ENCODE peak calls at places on chromosomes 13 and 19, in six cellular contexts. O is A549, H is SK-N-SH, M is HepG2, A is IMR-90, Z is K562. N is an unnamed sample.

GRCh38 chr19:57465680-57466381 is 8.9 kb upstream of the VN1R1 start:
- DNase-seq in O (peak), H (peak), M (peak), A (peak), Z (peak), N (peak)

GRCh38 chr13:44106231-44107152 is 226.8 kb downstream of the LACC1 start:
- DNase-seq in O (peak), H (no peak), M (no peak), A (no peak), Z (no peak), N (no peak)

GRCh38 chr13:103282571-103283450 is 216.6 kb upstream of the SLC10A2 start:
- DNase-seq in O (peak), H (no peak), M (no peak), A (peak), Z (no peak), N (no peak)

GRCh38 chr13:48642061-48642460 is 11.7 kb upstream of the CYSLTR2 start:
- DNase-seq in O (no peak), H (no peak), M (no peak), A (no peak), Z (no peak), N (no peak)

GRCh38 chr13:101453784-101454201 is 1.3 kb downstream of the ITGBL1 start:
- DNase-seq in O (no peak), H (peak), M (no peak), A (no peak), Z (no peak), N (no peak)

GRCh38 chr13:97912139-97912535 is 41.3 kb upstream of the IPO5 start:
- DNase-seq in O (no peak), H (no peak), M (no peak), A (no peak), Z (no peak), N (no peak)

GRCh38 chr13:49395416-49396277 is 48.2 kb downstream of the CAB39L start:
- DNase-seq in O (no peak), H (no peak), M (no peak), A (no peak), Z (no peak), N (no peak)

GRCh38 chr13:30331331-30331771 is 24.0 kb upstream of the KATNAL1 start:
- DNase-seq in O (no peak), H (no peak), M (no peak), A (no peak), Z (no peak), N (no peak)

GRCh38 chr13:113981201-113981605 is 7.3 kb upstream of the C13orf46 start:
- DNase-seq in O (peak), H (no peak), M (no peak), A (no peak), Z (no peak), N (no peak)

GRCh38 chr19:30320466-30320865 is 51.7 kb upstream of the ZNF536 start:
- DNase-seq in O (no peak), H (no peak), M (no peak), A (no peak), Z (no peak), N (no peak)

GRCh38 chr19:1874554-1875185 is 10.6 kb downstream of the ABHD17A start:
- DNase-seq in O (no peak), H (no peak), M (no peak), A (no peak), Z (peak), N (no peak)

DNA sequence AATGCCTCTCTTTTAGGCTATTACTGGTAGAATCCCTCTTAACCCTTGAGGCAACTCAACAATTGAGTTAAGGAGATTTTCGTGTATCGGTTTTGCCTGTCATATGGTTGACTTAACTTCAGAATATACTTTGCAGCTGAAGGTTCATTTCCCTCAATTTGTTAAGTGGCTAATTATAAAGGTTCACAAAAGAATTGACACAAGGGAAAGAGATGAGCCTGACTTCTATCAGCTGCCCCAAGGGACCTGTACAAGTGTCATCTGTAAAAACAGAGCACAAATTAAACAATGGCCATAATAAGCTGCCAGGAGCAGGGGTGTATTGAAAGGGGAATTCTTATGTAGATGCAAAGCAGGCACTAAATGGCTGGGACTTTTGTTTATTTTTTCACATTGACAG is 334.8 kb upstream of the OBI1 start:
- DNase-seq in O (no peak), H (no peak), M (no peak), A (no peak), Z (no peak), N (peak)
- TF ChIP-seq SMC3 in O (no peak), H (no peak), M (no peak), A (no peak), Z (no peak), N (no peak)

DNA sequence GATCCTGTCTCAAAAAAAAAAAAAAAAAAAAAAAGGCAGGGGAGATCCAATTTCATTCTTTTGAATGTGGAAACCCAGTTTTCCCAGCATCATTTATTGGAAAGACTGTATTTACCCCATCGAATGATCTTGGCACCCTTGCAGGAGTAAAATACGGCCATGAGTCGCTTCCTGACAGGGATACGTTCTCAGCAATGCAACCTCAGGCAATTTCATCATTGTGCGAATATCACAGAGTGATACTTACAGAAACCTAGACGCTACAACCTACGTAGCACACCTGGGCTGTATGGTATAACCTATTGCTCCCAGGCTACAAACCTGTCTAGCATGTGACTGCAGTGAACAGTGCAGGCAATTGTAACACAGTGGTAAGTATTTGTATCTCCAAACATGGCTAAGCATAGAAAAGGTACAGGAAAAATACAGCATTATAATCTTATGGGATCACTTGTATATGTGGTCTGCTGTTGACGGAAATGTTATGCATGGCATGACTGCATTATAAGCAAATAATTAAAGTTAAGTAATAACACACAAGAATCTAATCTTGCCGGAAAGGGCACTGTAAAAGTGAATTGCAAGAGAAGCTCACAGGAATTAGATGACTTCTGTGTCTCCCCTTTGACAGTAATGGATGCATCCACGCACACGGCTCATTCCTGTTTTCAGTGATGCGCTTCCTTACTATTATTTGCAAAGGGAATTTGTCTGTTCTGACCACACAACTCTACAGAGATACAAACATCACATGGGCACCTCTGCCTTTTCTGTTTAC is 24.0 kb downstream of the RFX2 start:
- DNase-seq in O (no peak), H (no peak), M (no peak), A (peak), Z (no peak), N (no peak)
- TF ChIP-seq SMC3 in O (no peak), H (no peak), M (no peak), A (no peak), Z (no peak), N (no peak)

DNA sequence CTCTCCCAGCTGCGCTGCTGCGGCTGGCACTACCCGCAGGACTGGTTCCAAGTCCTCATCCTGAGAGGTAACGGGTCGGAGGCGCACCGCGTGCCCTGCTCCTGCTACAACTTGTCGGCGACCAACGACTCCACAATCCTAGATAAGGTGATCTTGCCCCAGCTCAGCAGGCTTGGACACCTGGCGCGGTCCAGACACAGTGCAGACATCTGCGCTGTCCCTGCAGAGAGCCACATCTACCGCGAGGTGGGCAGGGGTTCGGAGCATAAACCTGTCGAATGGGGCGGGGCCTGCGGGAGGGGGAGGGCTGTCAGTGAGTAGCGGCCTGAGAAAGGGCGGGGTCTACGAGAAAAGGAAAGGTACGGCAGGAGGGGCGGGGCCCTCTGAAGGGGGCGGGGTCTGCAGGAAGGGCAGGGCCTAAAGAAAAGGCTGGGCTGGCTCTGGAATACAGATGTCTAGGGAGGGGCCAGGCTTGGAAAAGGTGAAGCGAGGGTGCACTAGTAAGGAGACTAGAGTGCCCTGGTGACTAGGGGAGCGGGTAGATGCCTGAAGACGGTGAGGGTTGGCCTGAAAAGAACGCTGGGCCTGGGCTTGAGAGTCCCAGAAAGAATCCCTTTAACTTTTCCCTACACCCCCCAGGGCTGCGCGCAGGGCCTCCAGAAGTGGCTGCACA is 3.6 kb downstream of the CD37 start:
- DNase-seq in O (peak), H (peak), M (no peak), A (no peak), Z (peak), N (no peak)
- TF ChIP-seq SMC3 in O (no peak), H (no peak), M (no peak), A (no peak), Z (no peak), N (no peak)

DNA sequence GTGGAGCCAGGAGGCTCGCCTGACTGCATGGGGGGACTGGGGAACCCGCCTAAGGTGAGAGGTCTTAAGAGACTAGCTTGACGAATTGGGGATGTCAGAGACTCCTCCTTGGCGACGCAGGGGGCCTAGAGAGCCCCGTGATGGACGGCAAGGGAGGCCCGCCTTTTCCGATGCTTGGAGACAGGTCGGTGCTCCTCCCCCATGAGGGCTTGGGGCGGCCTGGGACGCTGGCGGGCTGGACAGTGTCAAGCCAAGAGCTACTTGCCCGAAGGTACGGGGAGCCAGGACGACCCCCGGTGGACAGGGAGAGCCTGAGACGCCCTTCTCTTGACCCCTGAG is 636 bp downstream of the SDHAF1 start:
- DNase-seq in O (peak), H (peak), M (peak), A (peak), Z (peak), N (no peak)
- TF ChIP-seq SMC3 in O (no peak), H (no peak), M (no peak), A (no peak), Z (no peak), N (no peak)

GRCh38 chr13:94674609-94675348 is 37.6 kb downstream of the SOX21 start:
- DNase-seq in O (peak), H (peak), M (peak), A (peak), Z (peak), N (no peak)
- TF ChIP-seq SMC3 in O (peak), H (peak), M (peak), A (peak), Z (peak), N (peak)

DNA sequence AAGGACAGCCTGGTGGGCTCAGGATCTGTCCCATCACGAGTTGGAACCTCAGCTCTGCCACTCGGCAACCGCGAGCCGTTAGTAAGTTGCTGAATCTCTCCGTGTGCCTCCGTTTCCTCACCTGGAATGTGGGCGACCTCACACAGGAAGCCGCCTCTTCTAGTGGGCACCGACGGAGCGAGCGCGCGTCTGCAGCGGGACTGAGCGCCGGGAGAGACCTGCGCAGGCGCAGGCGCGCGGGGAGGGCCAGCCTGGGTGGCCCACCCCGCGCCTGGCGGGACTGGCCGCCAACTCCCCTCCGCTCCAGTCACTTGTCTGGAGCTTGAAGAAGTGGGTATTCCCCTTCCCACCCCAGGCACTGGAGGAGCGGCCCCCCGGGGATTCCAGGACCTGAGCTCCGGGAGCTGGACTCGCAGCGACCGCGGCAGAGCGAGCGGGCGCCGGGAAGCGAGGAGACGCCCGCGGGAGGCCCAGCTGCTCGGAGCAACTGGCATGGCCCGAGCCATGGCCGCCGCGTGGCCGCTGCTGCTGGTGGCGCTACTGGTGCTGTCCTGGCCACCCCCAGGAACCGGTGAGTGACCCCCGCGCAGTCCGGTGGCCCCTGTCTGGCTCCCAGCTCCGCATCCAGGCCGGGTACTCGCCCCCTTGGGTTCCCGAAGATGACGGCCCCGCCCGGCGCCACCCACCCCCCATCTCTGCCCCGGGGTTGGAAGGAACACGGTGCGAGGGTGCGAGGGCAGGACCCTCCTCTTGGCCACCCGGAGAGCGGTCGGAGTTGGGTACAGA is at the start of gene PVR:
- DNase-seq in O (peak), H (peak), M (peak), A (peak), Z (peak), N (no peak)
- TF ChIP-seq SMC3 in O (no peak), H (no peak), M (no peak), A (no peak), Z (no peak), N (no peak)

GRCh38 chr13:19890030-19890429 is 26.6 kb upstream of the ZMYM5 start:
- DNase-seq in O (no peak), H (no peak), M (no peak), A (no peak), Z (no peak), N (no peak)

GRCh38 chr13:19888799-19889198 is 25.4 kb upstream of the ZMYM5 start:
- DNase-seq in O (no peak), H (peak), M (no peak), A (peak), Z (no peak), N (no peak)
- TF ChIP-seq SMC3 in O (no peak), H (no peak), M (no peak), A (peak), Z (no peak), N (no peak)

GRCh38 chr13:86563308-86563707 is 764.1 kb upstream of the SLITRK6 start:
- DNase-seq in O (no peak), H (no peak), M (no peak), A (peak), Z (no peak), N (no peak)
- TF ChIP-seq SMC3 in O (no peak), H (no peak), M (no peak), A (no peak), Z (no peak), N (no peak)

DNA sequence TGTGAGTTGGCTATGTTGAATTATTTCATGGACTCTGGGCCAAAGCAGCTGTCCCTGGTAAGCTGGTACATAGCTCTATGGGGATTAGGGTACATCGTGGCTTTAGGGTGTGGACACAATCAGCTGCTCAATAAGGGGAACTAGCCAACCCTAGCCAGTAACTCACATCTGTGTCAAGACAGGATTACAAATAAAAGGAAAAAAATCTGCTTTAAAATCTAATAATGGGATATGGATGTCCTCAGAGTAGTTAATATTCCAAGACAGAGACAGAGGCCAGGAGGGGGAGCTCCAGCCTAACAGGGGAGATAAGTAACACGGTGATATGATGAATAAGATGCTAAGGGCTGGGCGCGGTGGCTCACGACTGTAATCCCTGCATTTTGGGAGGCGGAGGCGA is 21.1 kb upstream of the ZNF766 start:
- DNase-seq in O (no peak), H (peak), M (peak), A (peak), Z (peak), N (no peak)
- TF ChIP-seq SMC3 in O (no peak), H (peak), M (peak), A (peak), Z (peak), N (peak)

N was measured in GM12878.